ENCODE peak calls at places on chromosomes 2 and 18, in five cellular contexts. Y is ovary, S is NB4, L is HCT116, J is AG10803. X is an unnamed sample.

GRCh38 chr2:108612514-108613183 is 78.4 kb downstream of the LIMS1 start:
- DNase-seq in Y (no peak), S (no peak), L (no peak), J (no peak), X (no peak)

GRCh38 chr2:57549642-57550102 is 496.9 kb upstream of the VRK2 start:
- DNase-seq in Y (no peak), S (peak), L (peak), J (no peak), X (no peak)

GRCh38 chr2:15298769-15299168 is 262.4 kb downstream of the NBAS start:
- DNase-seq in Y (no peak), S (no peak), L (no peak), J (peak), X (no peak)

GRCh38 chr2:54122171-54122935 is 6.9 kb downstream of the ACYP2 start:
- DNase-seq in Y (no peak), S (no peak), L (no peak), J (no peak), X (no peak)

GRCh38 chr2:833180-833579 is 117.5 kb upstream of the SNTG2 start:
- DNase-seq in Y (no peak), S (peak), L (no peak), J (no peak), X (no peak)

GRCh38 chr2:24276349-24276899 is 83.9 kb downstream of the ITSN2 start:
- DNase-seq in Y (no peak), S (no peak), L (no peak), J (no peak), X (no peak)

GRCh38 chr2:152618188-152618564 is 99.1 kb downstream of the PRPF40A start:
- DNase-seq in Y (no peak), S (no peak), L (no peak), J (no peak), X (no peak)

GRCh38 chr2:67836861-67837260 is 225.9 kb downstream of the C1D start:
- DNase-seq in Y (no peak), S (no peak), L (no peak), J (no peak), X (no peak)

GRCh38 chr2:28895189-28895893 is 874 bp downstream of the WDR43 start:
- DNase-seq in Y (peak), S (peak), L (no peak), J (peak), X (peak)

GRCh38 chr18:8386981-8387380 is 222.3 kb upstream of the RAB12 start:
- DNase-seq in Y (no peak), S (no peak), L (no peak), J (no peak), X (no peak)

GRCh38 chr2:186702499-186702898 is 8.6 kb downstream of the FAM171B start:
- DNase-seq in Y (no peak), S (no peak), L (no peak), J (no peak), X (no peak)

GRCh38 chr2:188079176-188079575 is 212.5 kb upstream of the GULP1 start:
- DNase-seq in Y (no peak), S (no peak), L (no peak), J (peak), X (peak)

GRCh38 chr18:58937913-58938312 is 73.2 kb downstream of the ZNF532 start:
- DNase-seq in Y (no peak), S (no peak), L (no peak), J (no peak), X (no peak)

GRCh38 chr2:26274058-26274613 is 29.4 kb downstream of the HADHB start:
- DNase-seq in Y (peak), S (no peak), L (no peak), J (peak), X (peak)

GRCh38 chr2:101399001-101399794 is 11.9 kb upstream of the CREG2 start:
- DNase-seq in Y (no peak), S (peak), L (no peak), J (no peak), X (no peak)

GRCh38 chr2:74548285-74548918 is 5.3 kb downstream of the LOXL3 start:
- DNase-seq in Y (no peak), S (no peak), L (no peak), J (no peak), X (no peak)

GRCh38 chr2:172496096-172496709 is 59.7 kb upstream of the PDK1 start:
- DNase-seq in Y (no peak), S (peak), L (no peak), J (no peak), X (no peak)

GRCh38 chr18:78857252-78858150 is 122.1 kb upstream of the SALL3 start:
- DNase-seq in Y (no peak), S (no peak), L (no peak), J (no peak), X (no peak)

GRCh38 chr2:164430166-164430783 is 191.0 kb downstream of the GRB14 start:
- DNase-seq in Y (no peak), S (peak), L (peak), J (peak), X (peak)

GRCh38 chr2:216603010-216603883 is 30.0 kb upstream of the IGFBP2 start:
- DNase-seq in Y (no peak), S (peak), L (no peak), J (no peak), X (no peak)

GRCh38 chr18:2606335-2606734 is 35.0 kb downstream of the NDC80 start:
- DNase-seq in Y (no peak), S (no peak), L (no peak), J (no peak), X (peak)

GRCh38 chr18:13621446-13621849 is 104.9 kb downstream of the FAM210A start:
- DNase-seq in Y (no peak), S (no peak), L (no peak), J (no peak), X (no peak)

GRCh38 chr18:70044626-70045025 is 97.0 kb upstream of the CD226 start:
- DNase-seq in Y (no peak), S (peak), L (peak), J (peak), X (peak)

GRCh38 chr2:190093793-190094192 is 31.3 kb upstream of the MSTN start:
- DNase-seq in Y (no peak), S (peak), L (no peak), J (peak), X (peak)

GRCh38 chr2:200694071-200694470 is 108.3 kb downstream of the AOX1 start:
- DNase-seq in Y (no peak), S (no peak), L (no peak), J (no peak), X (no peak)

GRCh38 chr2:95399061-95399460 is 3.4 kb upstream of the FAHD2A start:
- DNase-seq in Y (no peak), S (no peak), L (no peak), J (no peak), X (no peak)

GRCh38 chr2:14790041-14790640 is 157.6 kb downstream of the LRATD1 start:
- DNase-seq in Y (no peak), S (no peak), L (no peak), J (peak), X (no peak)

GRCh38 chr18:6843308-6843707 is 113.8 kb downstream of the ARHGAP28 start:
- DNase-seq in Y (no peak), S (no peak), L (no peak), J (no peak), X (no peak)

GRCh38 chr2:236308855-236309668 is 44.9 kb upstream of the ASB18 start:
- DNase-seq in Y (no peak), S (no peak), L (no peak), J (no peak), X (no peak)

GRCh38 chr2:5555636-5556035 is 136.5 kb upstream of the SOX11 start:
- DNase-seq in Y (no peak), S (no peak), L (no peak), J (no peak), X (no peak)

GRCh38 chr2:86453838-86454237 is 12.7 kb downstream of the KDM3A start:
- DNase-seq in Y (peak), S (no peak), L (no peak), J (peak), X (peak)

GRCh38 chr2:151197184-151198070 is 64.2 kb downstream of the RBM43 start:
- DNase-seq in Y (no peak), S (no peak), L (no peak), J (no peak), X (no peak)

GRCh38 chr2:45883601-45884000 is 232.1 kb downstream of the PRKCE start:
- DNase-seq in Y (no peak), S (no peak), L (no peak), J (no peak), X (no peak)

GRCh38 chr2:127422631-127423475 is 4.6 kb downstream of the PROC start:
- DNase-seq in Y (no peak), S (peak), L (no peak), J (no peak), X (no peak)

GRCh38 chr2:239002591-239002959 is 154.7 kb downstream of the TWIST2 start:
- DNase-seq in Y (no peak), S (no peak), L (no peak), J (no peak), X (no peak)
- H3K4me3 ChIP-seq in Y (no peak), S (no peak), L (no peak), J (peak), X (peak)

GRCh38 chr18:50444539-50444938 is 69.7 kb downstream of the SKA1 start:
- DNase-seq in Y (no peak), S (no peak), L (no peak), J (no peak), X (no peak)
- TF ChIP-seq CTCF in Y (no peak), S (no peak), L (no peak), J (no peak), X (no peak)

GRCh38 chr2:207765960-207766582 is 3.6 kb downstream of the FZD5 start:
- DNase-seq in Y (no peak), S (no peak), L (no peak), J (no peak), X (no peak)
- H3K4me3 ChIP-seq in Y (no peak), S (no peak), L (no peak), J (no peak), X (no peak)

GRCh38 chr2:180991820-180992219 is 11.4 kb downstream of the UBE2E3 start:
- DNase-seq in Y (no peak), S (no peak), L (no peak), J (no peak), X (no peak)

GRCh38 chr2:180990794-180991193 is 10.4 kb downstream of the UBE2E3 start:
- DNase-seq in Y (no peak), S (no peak), L (no peak), J (no peak), X (no peak)

GRCh38 chr2:180992994-180993393 is 12.6 kb downstream of the UBE2E3 start:
- DNase-seq in Y (no peak), S (no peak), L (no peak), J (no peak), X (no peak)

GRCh38 chr2:180990337-180990736 is 9.9 kb downstream of the UBE2E3 start:
- DNase-seq in Y (no peak), S (no peak), L (no peak), J (no peak), X (no peak)

GRCh38 chr2:180991361-180991760 is 11.0 kb downstream of the UBE2E3 start:
- DNase-seq in Y (no peak), S (no peak), L (no peak), J (no peak), X (no peak)
- TF ChIP-seq CTCF in Y (no peak), S (peak), L (peak), J (no peak), X (peak)

DNA sequence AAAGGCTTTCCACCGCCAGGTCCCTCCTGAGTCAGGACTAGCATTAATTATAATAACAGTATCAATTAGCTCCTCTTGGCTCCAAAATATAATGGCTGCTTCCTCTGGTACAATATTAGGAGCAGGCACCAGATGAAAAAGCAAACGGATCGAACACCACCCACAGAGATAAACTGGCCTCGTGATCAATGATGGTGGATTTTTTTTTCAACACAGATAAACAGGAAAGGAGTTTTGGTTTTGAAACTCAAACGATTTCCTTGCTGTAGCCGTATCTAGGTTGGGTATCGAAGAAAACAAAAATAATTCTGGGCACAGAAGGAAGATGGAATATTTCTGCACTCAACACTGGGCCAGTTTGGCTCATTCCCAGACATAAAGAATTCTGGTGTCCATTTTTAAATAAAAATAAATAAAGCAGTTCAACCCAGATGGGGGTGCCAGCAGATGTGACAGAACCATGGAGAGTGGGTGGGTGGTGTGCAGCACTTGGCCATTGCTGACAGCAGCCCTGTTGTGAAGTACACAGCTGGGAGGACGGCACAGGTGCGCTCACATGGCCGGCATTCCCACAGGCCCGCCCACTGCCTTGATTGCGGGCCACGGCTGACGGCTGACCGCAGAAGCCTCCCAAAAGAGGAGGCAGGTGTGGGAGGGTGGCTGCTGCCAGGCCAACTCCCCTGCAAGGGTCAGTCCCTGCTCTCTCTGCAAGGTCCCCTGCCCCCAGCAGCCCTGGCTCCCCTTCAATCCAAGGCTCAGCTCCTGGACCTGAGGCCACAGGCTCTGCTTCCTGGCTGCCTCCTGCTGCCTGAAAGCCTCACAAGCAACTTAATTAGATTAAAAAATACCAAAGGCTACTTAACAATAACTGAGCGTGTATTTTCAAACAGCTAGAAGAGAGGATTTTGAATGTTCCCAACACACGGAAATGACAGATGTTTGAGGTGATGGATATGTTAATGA is 351.9 kb upstream of the ID2 start:
- DNase-seq in Y (no peak), S (no peak), L (no peak), J (no peak), X (no peak)
- H3K4me3 ChIP-seq in Y (no peak), S (no peak), L (no peak), J (no peak), X (no peak)

GRCh38 chr2:20565623-20566236 is 85.2 kb downstream of the HS1BP3 start:
- DNase-seq in Y (no peak), S (no peak), L (no peak), J (no peak), X (no peak)
- TF ChIP-seq CTCF in Y (no peak), S (no peak), L (no peak), J (no peak), X (no peak)